ENCODE peak calls at places on chromosomes 2 and 18, in eight cellular contexts. One of them, this sample, is unnamed.

GRCh38 chr2:176491172-176491904 is 222.1 kb downstream of the MTX2 start:
- DNase-seq in A549: no peak
- DNase-seq in stimulated activated CD8-positive, alpha-beta memory T cell treated with anti-CD3 and anti-CD28 coated beads, Interleukin-15, amount 100 ng/mL, for 24 hours: no peak
- DNase-seq in stimulated activated CD4-positive, alpha-beta T cell treated with anti-CD3 and anti-CD28 coated beads, Interleukin-15, amount 100 ng/mL, for 24 hours: peak; percentile 10
- DNase-seq in ovary: peak; percentile 71
- DNase-seq in GM04504: peak; percentile 100
- DNase-seq in ELR: peak; percentile 95
- DNase-seq in T-helper 1 cell: no peak
- DNase-seq in this sample: peak; percentile 99

GRCh38 chr2:10957396-10957795 is 45.7 kb downstream of the KCNF1 start:
- DNase-seq in A549: no peak
- DNase-seq in stimulated activated CD8-positive, alpha-beta memory T cell treated with anti-CD3 and anti-CD28 coated beads, Interleukin-15, amount 100 ng/mL, for 24 hours: no peak
- DNase-seq in stimulated activated CD4-positive, alpha-beta T cell treated with anti-CD3 and anti-CD28 coated beads, Interleukin-15, amount 100 ng/mL, for 24 hours: no peak
- DNase-seq in ovary: no peak
- DNase-seq in GM04504: no peak
- DNase-seq in ELR: peak; percentile 31
- DNase-seq in T-helper 1 cell: no peak
- DNase-seq in this sample: no peak

GRCh38 chr2:108449410-108450200 is 599 bp downstream of the GCC2 start:
- DNase-seq in A549: peak; percentile 28
- DNase-seq in stimulated activated CD8-positive, alpha-beta memory T cell treated with anti-CD3 and anti-CD28 coated beads, Interleukin-15, amount 100 ng/mL, for 24 hours: no peak
- DNase-seq in stimulated activated CD4-positive, alpha-beta T cell treated with anti-CD3 and anti-CD28 coated beads, Interleukin-15, amount 100 ng/mL, for 24 hours: peak; percentile 39
- DNase-seq in ovary: no peak
- DNase-seq in GM04504: no peak
- DNase-seq in ELR: peak; percentile 56
- DNase-seq in T-helper 1 cell: peak; percentile 19
- DNase-seq in this sample: no peak

GRCh38 chr18:27685807-27686412 is 491.0 kb downstream of the CDH2 start:
- DNase-seq in A549: peak; percentile 29
- DNase-seq in stimulated activated CD8-positive, alpha-beta memory T cell treated with anti-CD3 and anti-CD28 coated beads, Interleukin-15, amount 100 ng/mL, for 24 hours: no peak
- DNase-seq in stimulated activated CD4-positive, alpha-beta T cell treated with anti-CD3 and anti-CD28 coated beads, Interleukin-15, amount 100 ng/mL, for 24 hours: peak; percentile 4
- DNase-seq in ovary: no peak
- DNase-seq in GM04504: peak; percentile 13
- DNase-seq in ELR: peak; percentile 69
- DNase-seq in T-helper 1 cell: no peak
- DNase-seq in this sample: no peak

GRCh38 chr2:109637749-109638570 is 23.8 kb downstream of the SOWAHC start:
- DNase-seq in A549: no peak
- DNase-seq in stimulated activated CD8-positive, alpha-beta memory T cell treated with anti-CD3 and anti-CD28 coated beads, Interleukin-15, amount 100 ng/mL, for 24 hours: no peak
- DNase-seq in stimulated activated CD4-positive, alpha-beta T cell treated with anti-CD3 and anti-CD28 coated beads, Interleukin-15, amount 100 ng/mL, for 24 hours: no peak
- DNase-seq in ovary: no peak
- DNase-seq in GM04504: no peak
- DNase-seq in ELR: peak; percentile 63
- DNase-seq in T-helper 1 cell: no peak
- DNase-seq in this sample: no peak

GRCh38 chr18:40375811-40376210 is 1579.2 kb upstream of the PIK3C3 start:
- DNase-seq in A549: no peak
- DNase-seq in stimulated activated CD8-positive, alpha-beta memory T cell treated with anti-CD3 and anti-CD28 coated beads, Interleukin-15, amount 100 ng/mL, for 24 hours: no peak
- DNase-seq in stimulated activated CD4-positive, alpha-beta T cell treated with anti-CD3 and anti-CD28 coated beads, Interleukin-15, amount 100 ng/mL, for 24 hours: no peak
- DNase-seq in ovary: no peak
- DNase-seq in GM04504: peak; percentile 67
- DNase-seq in ELR: no peak
- DNase-seq in T-helper 1 cell: no peak
- DNase-seq in this sample: no peak

GRCh38 chr2:221807706-221808105 is 235.6 kb upstream of the EPHA4 start:
- DNase-seq in A549: no peak
- DNase-seq in stimulated activated CD8-positive, alpha-beta memory T cell treated with anti-CD3 and anti-CD28 coated beads, Interleukin-15, amount 100 ng/mL, for 24 hours: no peak
- DNase-seq in stimulated activated CD4-positive, alpha-beta T cell treated with anti-CD3 and anti-CD28 coated beads, Interleukin-15, amount 100 ng/mL, for 24 hours: no peak
- DNase-seq in ovary: no peak
- DNase-seq in GM04504: no peak
- DNase-seq in ELR: no peak
- DNase-seq in T-helper 1 cell: no peak
- DNase-seq in this sample: no peak

GRCh38 chr2:98454073-98454472 is 9.4 kb downstream of the INPP4A start:
- DNase-seq in A549: no peak
- DNase-seq in stimulated activated CD8-positive, alpha-beta memory T cell treated with anti-CD3 and anti-CD28 coated beads, Interleukin-15, amount 100 ng/mL, for 24 hours: no peak
- DNase-seq in stimulated activated CD4-positive, alpha-beta T cell treated with anti-CD3 and anti-CD28 coated beads, Interleukin-15, amount 100 ng/mL, for 24 hours: no peak
- DNase-seq in ovary: no peak
- DNase-seq in GM04504: no peak
- DNase-seq in ELR: no peak
- DNase-seq in T-helper 1 cell: no peak
- DNase-seq in this sample: no peak

GRCh38 chr2:219524817-219525216 is 10.5 kb downstream of the ASIC4 start:
- DNase-seq in A549: no peak
- DNase-seq in stimulated activated CD8-positive, alpha-beta memory T cell treated with anti-CD3 and anti-CD28 coated beads, Interleukin-15, amount 100 ng/mL, for 24 hours: no peak
- DNase-seq in stimulated activated CD4-positive, alpha-beta T cell treated with anti-CD3 and anti-CD28 coated beads, Interleukin-15, amount 100 ng/mL, for 24 hours: no peak
- DNase-seq in ovary: no peak
- DNase-seq in GM04504: no peak
- DNase-seq in ELR: no peak
- DNase-seq in T-helper 1 cell: no peak
- DNase-seq in this sample: no peak

GRCh38 chr2:176424756-176425155 is 155.5 kb downstream of the MTX2 start:
- DNase-seq in A549: no peak
- DNase-seq in stimulated activated CD8-positive, alpha-beta memory T cell treated with anti-CD3 and anti-CD28 coated beads, Interleukin-15, amount 100 ng/mL, for 24 hours: no peak
- DNase-seq in stimulated activated CD4-positive, alpha-beta T cell treated with anti-CD3 and anti-CD28 coated beads, Interleukin-15, amount 100 ng/mL, for 24 hours: no peak
- DNase-seq in ovary: no peak
- DNase-seq in GM04504: no peak
- DNase-seq in ELR: no peak
- DNase-seq in T-helper 1 cell: no peak
- DNase-seq in this sample: no peak

GRCh38 chr18:10406172-10406663 is 48.2 kb upstream of the APCDD1 start:
- DNase-seq in A549: no peak
- DNase-seq in stimulated activated CD8-positive, alpha-beta memory T cell treated with anti-CD3 and anti-CD28 coated beads, Interleukin-15, amount 100 ng/mL, for 24 hours: no peak
- DNase-seq in stimulated activated CD4-positive, alpha-beta T cell treated with anti-CD3 and anti-CD28 coated beads, Interleukin-15, amount 100 ng/mL, for 24 hours: no peak
- DNase-seq in ovary: no peak
- DNase-seq in GM04504: no peak
- DNase-seq in ELR: no peak
- DNase-seq in T-helper 1 cell: no peak
- DNase-seq in this sample: no peak

GRCh38 chr2:11515441-11516071 is 18.3 kb upstream of the GREB1 start:
- DNase-seq in A549: no peak
- DNase-seq in stimulated activated CD8-positive, alpha-beta memory T cell treated with anti-CD3 and anti-CD28 coated beads, Interleukin-15, amount 100 ng/mL, for 24 hours: no peak
- DNase-seq in stimulated activated CD4-positive, alpha-beta T cell treated with anti-CD3 and anti-CD28 coated beads, Interleukin-15, amount 100 ng/mL, for 24 hours: no peak
- DNase-seq in ovary: no peak
- DNase-seq in GM04504: no peak
- DNase-seq in ELR: no peak
- DNase-seq in T-helper 1 cell: no peak
- DNase-seq in this sample: no peak

GRCh38 chr2:121028577-121028976 is 256.4 kb downstream of the TFCP2L1 start:
- DNase-seq in A549: no peak
- DNase-seq in stimulated activated CD8-positive, alpha-beta memory T cell treated with anti-CD3 and anti-CD28 coated beads, Interleukin-15, amount 100 ng/mL, for 24 hours: no peak
- DNase-seq in stimulated activated CD4-positive, alpha-beta T cell treated with anti-CD3 and anti-CD28 coated beads, Interleukin-15, amount 100 ng/mL, for 24 hours: no peak
- DNase-seq in ovary: no peak
- DNase-seq in GM04504: no peak
- DNase-seq in ELR: no peak
- DNase-seq in T-helper 1 cell: no peak
- DNase-seq in this sample: no peak

GRCh38 chr2:105278654-105279053 is 37.1 kb downstream of the GPR45 start:
- DNase-seq in A549: peak; percentile 16
- DNase-seq in stimulated activated CD8-positive, alpha-beta memory T cell treated with anti-CD3 and anti-CD28 coated beads, Interleukin-15, amount 100 ng/mL, for 24 hours: no peak
- DNase-seq in stimulated activated CD4-positive, alpha-beta T cell treated with anti-CD3 and anti-CD28 coated beads, Interleukin-15, amount 100 ng/mL, for 24 hours: no peak
- DNase-seq in ovary: no peak
- DNase-seq in GM04504: no peak
- DNase-seq in ELR: no peak
- DNase-seq in T-helper 1 cell: no peak
- DNase-seq in this sample: no peak

GRCh38 chr2:28681216-28681981 is 70.2 kb upstream of the PPP1CB start:
- DNase-seq in A549: no peak
- DNase-seq in stimulated activated CD8-positive, alpha-beta memory T cell treated with anti-CD3 and anti-CD28 coated beads, Interleukin-15, amount 100 ng/mL, for 24 hours: peak; percentile 15
- DNase-seq in stimulated activated CD4-positive, alpha-beta T cell treated with anti-CD3 and anti-CD28 coated beads, Interleukin-15, amount 100 ng/mL, for 24 hours: peak; percentile 75
- DNase-seq in ovary: no peak
- DNase-seq in GM04504: no peak
- DNase-seq in ELR: peak; percentile 81
- DNase-seq in T-helper 1 cell: peak; percentile 44
- DNase-seq in this sample: no peak

GRCh38 chr2:37365669-37366068 is 21.2 kb downstream of the QPCT start:
- DNase-seq in A549: no peak
- DNase-seq in stimulated activated CD8-positive, alpha-beta memory T cell treated with anti-CD3 and anti-CD28 coated beads, Interleukin-15, amount 100 ng/mL, for 24 hours: no peak
- DNase-seq in stimulated activated CD4-positive, alpha-beta T cell treated with anti-CD3 and anti-CD28 coated beads, Interleukin-15, amount 100 ng/mL, for 24 hours: peak; percentile 20
- DNase-seq in ovary: no peak
- DNase-seq in GM04504: no peak
- DNase-seq in ELR: peak; percentile 31
- DNase-seq in T-helper 1 cell: no peak
- DNase-seq in this sample: no peak

GRCh38 chr2:73043978-73044832 is 27.3 kb downstream of the SFXN5 start:
- DNase-seq in A549: no peak
- DNase-seq in stimulated activated CD8-positive, alpha-beta memory T cell treated with anti-CD3 and anti-CD28 coated beads, Interleukin-15, amount 100 ng/mL, for 24 hours: no peak
- DNase-seq in stimulated activated CD4-positive, alpha-beta T cell treated with anti-CD3 and anti-CD28 coated beads, Interleukin-15, amount 100 ng/mL, for 24 hours: no peak
- DNase-seq in ovary: no peak
- DNase-seq in GM04504: no peak
- DNase-seq in ELR: no peak
- DNase-seq in T-helper 1 cell: no peak
- DNase-seq in this sample: no peak

GRCh38 chr2:240561325-240561971 is 1.3 kb downstream of the DUSP28 start:
- DNase-seq in A549: peak; percentile 53
- DNase-seq in stimulated activated CD8-positive, alpha-beta memory T cell treated with anti-CD3 and anti-CD28 coated beads, Interleukin-15, amount 100 ng/mL, for 24 hours: no peak
- DNase-seq in stimulated activated CD4-positive, alpha-beta T cell treated with anti-CD3 and anti-CD28 coated beads, Interleukin-15, amount 100 ng/mL, for 24 hours: peak; percentile 31
- DNase-seq in ovary: no peak
- DNase-seq in GM04504: no peak
- DNase-seq in ELR: peak; percentile 87
- DNase-seq in T-helper 1 cell: no peak
- DNase-seq in this sample: peak; percentile 37

GRCh38 chr2:122748552-122749011 is 993.1 kb downstream of the TSN start:
- DNase-seq in A549: no peak
- DNase-seq in stimulated activated CD8-positive, alpha-beta memory T cell treated with anti-CD3 and anti-CD28 coated beads, Interleukin-15, amount 100 ng/mL, for 24 hours: no peak
- DNase-seq in stimulated activated CD4-positive, alpha-beta T cell treated with anti-CD3 and anti-CD28 coated beads, Interleukin-15, amount 100 ng/mL, for 24 hours: no peak
- DNase-seq in ovary: no peak
- DNase-seq in GM04504: no peak
- DNase-seq in ELR: peak; percentile 78
- DNase-seq in T-helper 1 cell: no peak
- DNase-seq in this sample: peak; percentile 4

GRCh38 chr2:165454905-165455304 is 14.6 kb upstream of the CSRNP3 start:
- DNase-seq in A549: no peak
- DNase-seq in stimulated activated CD8-positive, alpha-beta memory T cell treated with anti-CD3 and anti-CD28 coated beads, Interleukin-15, amount 100 ng/mL, for 24 hours: no peak
- DNase-seq in stimulated activated CD4-positive, alpha-beta T cell treated with anti-CD3 and anti-CD28 coated beads, Interleukin-15, amount 100 ng/mL, for 24 hours: no peak
- DNase-seq in ovary: no peak
- DNase-seq in GM04504: no peak
- DNase-seq in ELR: no peak
- DNase-seq in T-helper 1 cell: no peak
- DNase-seq in this sample: no peak

GRCh38 chr2:223944166-223944703 is 900 bp downstream of the WDFY1 start:
- DNase-seq in A549: peak; percentile 41
- DNase-seq in stimulated activated CD8-positive, alpha-beta memory T cell treated with anti-CD3 and anti-CD28 coated beads, Interleukin-15, amount 100 ng/mL, for 24 hours: no peak
- DNase-seq in stimulated activated CD4-positive, alpha-beta T cell treated with anti-CD3 and anti-CD28 coated beads, Interleukin-15, amount 100 ng/mL, for 24 hours: peak; percentile 51
- DNase-seq in ovary: peak; percentile 24
- DNase-seq in GM04504: no peak
- DNase-seq in ELR: peak; percentile 52
- DNase-seq in T-helper 1 cell: peak; percentile 27
- DNase-seq in this sample: no peak

GRCh38 chr2:71798266-71799012 is 345.1 kb downstream of the DYSF start:
- DNase-seq in A549: peak; percentile 71
- DNase-seq in stimulated activated CD8-positive, alpha-beta memory T cell treated with anti-CD3 and anti-CD28 coated beads, Interleukin-15, amount 100 ng/mL, for 24 hours: no peak
- DNase-seq in stimulated activated CD4-positive, alpha-beta T cell treated with anti-CD3 and anti-CD28 coated beads, Interleukin-15, amount 100 ng/mL, for 24 hours: peak; percentile 26
- DNase-seq in ovary: no peak
- DNase-seq in GM04504: no peak
- DNase-seq in ELR: peak; percentile 61
- DNase-seq in T-helper 1 cell: no peak
- DNase-seq in this sample: no peak

GRCh38 chr2:95043300-95043786 is 17.8 kb downstream of the MAL start:
- DNase-seq in A549: no peak
- DNase-seq in stimulated activated CD8-positive, alpha-beta memory T cell treated with anti-CD3 and anti-CD28 coated beads, Interleukin-15, amount 100 ng/mL, for 24 hours: no peak
- DNase-seq in stimulated activated CD4-positive, alpha-beta T cell treated with anti-CD3 and anti-CD28 coated beads, Interleukin-15, amount 100 ng/mL, for 24 hours: peak; percentile 52
- DNase-seq in ovary: no peak
- DNase-seq in GM04504: peak; percentile 73
- DNase-seq in ELR: peak; percentile 58
- DNase-seq in T-helper 1 cell: no peak
- DNase-seq in this sample: peak; percentile 16

GRCh38 chr2:215723011-215723410 is 287.1 kb upstream of the FN1 start:
- DNase-seq in A549: no peak
- DNase-seq in stimulated activated CD8-positive, alpha-beta memory T cell treated with anti-CD3 and anti-CD28 coated beads, Interleukin-15, amount 100 ng/mL, for 24 hours: no peak
- DNase-seq in stimulated activated CD4-positive, alpha-beta T cell treated with anti-CD3 and anti-CD28 coated beads, Interleukin-15, amount 100 ng/mL, for 24 hours: no peak
- DNase-seq in ovary: no peak
- DNase-seq in GM04504: no peak
- DNase-seq in ELR: no peak
- DNase-seq in T-helper 1 cell: no peak
- DNase-seq in this sample: no peak

GRCh38 chr2:196549052-196549451 is 90.5 kb upstream of the CCDC150 start:
- DNase-seq in A549: no peak
- DNase-seq in stimulated activated CD8-positive, alpha-beta memory T cell treated with anti-CD3 and anti-CD28 coated beads, Interleukin-15, amount 100 ng/mL, for 24 hours: no peak
- DNase-seq in stimulated activated CD4-positive, alpha-beta T cell treated with anti-CD3 and anti-CD28 coated beads, Interleukin-15, amount 100 ng/mL, for 24 hours: no peak
- DNase-seq in ovary: no peak
- DNase-seq in GM04504: no peak
- DNase-seq in ELR: no peak
- DNase-seq in T-helper 1 cell: no peak
- DNase-seq in this sample: no peak

GRCh38 chr18:66894851-66895250 is 291.0 kb upstream of the CDH19 start:
- DNase-seq in A549: no peak
- DNase-seq in stimulated activated CD8-positive, alpha-beta memory T cell treated with anti-CD3 and anti-CD28 coated beads, Interleukin-15, amount 100 ng/mL, for 24 hours: no peak
- DNase-seq in stimulated activated CD4-positive, alpha-beta T cell treated with anti-CD3 and anti-CD28 coated beads, Interleukin-15, amount 100 ng/mL, for 24 hours: no peak
- DNase-seq in ovary: no peak
- DNase-seq in GM04504: no peak
- DNase-seq in ELR: no peak
- DNase-seq in T-helper 1 cell: no peak
- DNase-seq in this sample: no peak

GRCh38 chr18:63701952-63702351 is 808 bp upstream of the SERPINB11 start:
- DNase-seq in A549: no peak
- DNase-seq in stimulated activated CD8-positive, alpha-beta memory T cell treated with anti-CD3 and anti-CD28 coated beads, Interleukin-15, amount 100 ng/mL, for 24 hours: no peak
- DNase-seq in stimulated activated CD4-positive, alpha-beta T cell treated with anti-CD3 and anti-CD28 coated beads, Interleukin-15, amount 100 ng/mL, for 24 hours: no peak
- DNase-seq in ovary: no peak
- DNase-seq in GM04504: no peak
- DNase-seq in ELR: no peak
- DNase-seq in T-helper 1 cell: no peak
- DNase-seq in this sample: no peak

GRCh38 chr2:27581417-27582128 is 1.3 kb upstream of the ZNF512 start:
- DNase-seq in A549: no peak
- DNase-seq in stimulated activated CD8-positive, alpha-beta memory T cell treated with anti-CD3 and anti-CD28 coated beads, Interleukin-15, amount 100 ng/mL, for 24 hours: no peak
- DNase-seq in stimulated activated CD4-positive, alpha-beta T cell treated with anti-CD3 and anti-CD28 coated beads, Interleukin-15, amount 100 ng/mL, for 24 hours: no peak
- DNase-seq in ovary: no peak
- DNase-seq in GM04504: no peak
- DNase-seq in ELR: no peak
- DNase-seq in T-helper 1 cell: no peak
- DNase-seq in this sample: no peak